ENCODE peak calls at places on chromosome 2, in eight cellular contexts. O, U, F, E, Y, J, Z and D are unnamed samples.
A peak's percentile ranks its signal among the peaks of the same experiment; 100 is the strongest.

GRCh38 chr2:232668805-232669444 is 28.2 kb upstream of the GIGYF2 start:
- DNase-seq in F (no peak), Y (no peak), U (no peak), O (no peak), J (no peak), Z (no peak), E (peak; percentile 12), D (no peak)

GRCh38 chr2:48114256-48114655 is 208.0 kb upstream of the FBXO11 start:
- DNase-seq in F (peak; percentile 100), E (peak; percentile 45), J (peak; percentile 34), Z (no peak), O (no peak), U (peak; percentile 48), Y (no peak), D (no peak)

GRCh38 chr2:110667061-110667460 is 10.8 kb downstream of the BUB1 start:
- DNase-seq in Y (no peak), Z (no peak), F (no peak), E (no peak), O (no peak), J (no peak), U (no peak), D (no peak)

GRCh38 chr2:197137234-197137633 is 173.3 kb downstream of the ANKRD44 start:
- DNase-seq in J (no peak), F (peak; percentile 42), Z (no peak), Y (no peak), E (peak; percentile 64), O (no peak), U (no peak), D (no peak)

GRCh38 chr2:96819876-96820511 is 3.9 kb downstream of the CNNM3 start:
- DNase-seq in F (no peak), Z (no peak), U (no peak), J (no peak), Y (no peak), E (no peak), O (no peak), D (no peak)

GRCh38 chr2:75528221-75528977 is 32.3 kb downstream of the EVA1A start:
- DNase-seq in E (peak; percentile 88), J (no peak), O (no peak), Y (no peak), F (peak; percentile 70), Z (no peak), U (no peak), D (no peak)

GRCh38 chr2:100664021-100664755 is 101.4 kb downstream of the PDCL3 start:
- DNase-seq in Y (no peak), O (no peak), F (no peak), U (no peak), J (no peak), Z (no peak), E (no peak), D (no peak)

GRCh38 chr2:216339456-216340279 is 32.6 kb downstream of the MARCHF4 start:
- DNase-seq in Z (peak; percentile 66), E (peak; percentile 54), J (no peak), F (no peak), Y (peak; percentile 80), U (no peak), O (peak; percentile 94), D (peak; percentile 76)

GRCh38 chr2:154638768-154639167 is 59.7 kb upstream of the KCNJ3 start:
- DNase-seq in Z (peak; percentile 71), J (no peak), E (no peak), Y (no peak), U (no peak), O (no peak), F (no peak), D (peak; percentile 16)

GRCh38 chr2:2698182-2699116 is 367.4 kb upstream of the MYT1L start:
- DNase-seq in U (no peak), E (no peak), F (no peak), Y (peak; percentile 64), O (peak; percentile 33), J (no peak), Z (peak; percentile 13), D (no peak)

GRCh38 chr2:37529830-37530452 is 141.5 kb downstream of the CDC42EP3 start:
- DNase-seq in E (no peak), U (no peak), J (no peak), O (no peak), Z (no peak), Y (no peak), F (no peak), D (no peak)

GRCh38 chr2:205868773-205869333 is 186.6 kb downstream of the NRP2 start:
- DNase-seq in U (peak; percentile 18), E (peak; percentile 28), F (peak; percentile 72), J (no peak), Y (no peak), Z (no peak), O (no peak), D (no peak)

GRCh38 chr2:8412586-8412985 is 269.3 kb upstream of the ID2 start:
- DNase-seq in E (no peak), Z (peak; percentile 25), U (no peak), Y (no peak), O (no peak), F (no peak), J (no peak), D (no peak)

GRCh38 chr2:36594849-36595248 is 3.1 kb downstream of the FEZ2 start:
- DNase-seq in J (no peak), F (no peak), O (no peak), E (no peak), Z (no peak), U (no peak), Y (no peak), D (no peak)

GRCh38 chr2:105081006-105081701 is 43.3 kb downstream of the MRPS9 start:
- DNase-seq in O (no peak), E (peak; percentile 9), Z (peak; percentile 59), F (no peak), U (no peak), Y (no peak), J (no peak), D (peak; percentile 22)

GRCh38 chr2:71941731-71942575 is 205.7 kb downstream of the CYP26B1 start:
- DNase-seq in U (no peak), E (no peak), Z (no peak), J (no peak), O (no peak), F (no peak), Y (peak; percentile 4), D (no peak)

GRCh38 chr2:201780674-201781582 is at the start of gene ALS2:
- DNase-seq in Z (peak; percentile 100), F (peak; percentile 99), J (peak; percentile 95), E (peak; percentile 100), Y (peak; percentile 93), O (peak; percentile 96), U (peak; percentile 89), D (peak; percentile 93)